ENCODE peak calls at places on chromosomes 1 and 21, in eight cellular contexts. One of them, this sample, is unnamed. For H3K4me1, the result is how much of the 10 kb centered on the place peaks cover.

GRCh38 chr1:244165701-244166100 is 114.6 kb downstream of the ZBTB18 start:
- DNase-seq in RWPE2: no peak
- DNase-seq in ascending aorta: no peak
- DNase-seq in K562: no peak
- DNase-seq in naive thymus-derived CD4-positive, alpha-beta T cell: no peak
- DNase-seq in aorta: no peak
- DNase-seq in CD8-positive, alpha-beta memory T cell: no peak
- DNase-seq in HCT116: no peak
- DNase-seq in this sample: no peak

GRCh38 chr21:15309022-15309590 is 244.3 kb upstream of the NRIP1 start:
- DNase-seq in RWPE2: no peak
- DNase-seq in ascending aorta: no peak
- DNase-seq in K562: no peak
- DNase-seq in naive thymus-derived CD4-positive, alpha-beta T cell: no peak
- DNase-seq in aorta: no peak
- DNase-seq in CD8-positive, alpha-beta memory T cell: no peak
- DNase-seq in HCT116: no peak
- DNase-seq in this sample: no peak

GRCh38 chr1:114011796-114012195 is 32.5 kb downstream of the OLFML3 start:
- DNase-seq in RWPE2: no peak
- DNase-seq in ascending aorta: no peak
- DNase-seq in K562: no peak
- DNase-seq in naive thymus-derived CD4-positive, alpha-beta T cell: no peak
- DNase-seq in aorta: no peak
- DNase-seq in CD8-positive, alpha-beta memory T cell: no peak
- DNase-seq in HCT116: no peak
- DNase-seq in this sample: no peak

GRCh38 chr1:199551967-199552565 is 475.4 kb upstream of the NR5A2 start:
- DNase-seq in RWPE2: no peak
- DNase-seq in ascending aorta: no peak
- DNase-seq in K562: peak
- DNase-seq in naive thymus-derived CD4-positive, alpha-beta T cell: peak
- DNase-seq in aorta: no peak
- DNase-seq in CD8-positive, alpha-beta memory T cell: no peak
- DNase-seq in HCT116: peak
- DNase-seq in this sample: no peak

GRCh38 chr1:92310185-92310597 is 11.3 kb downstream of the RPAP2 start:
- DNase-seq in RWPE2: no peak
- DNase-seq in ascending aorta: no peak
- DNase-seq in K562: no peak
- DNase-seq in naive thymus-derived CD4-positive, alpha-beta T cell: peak
- DNase-seq in aorta: no peak
- DNase-seq in CD8-positive, alpha-beta memory T cell: no peak
- DNase-seq in HCT116: no peak
- DNase-seq in this sample: no peak

GRCh38 chr1:60054374-60054773 is 19.2 kb downstream of the C1orf87 start:
- DNase-seq in RWPE2: no peak
- DNase-seq in ascending aorta: no peak
- DNase-seq in K562: no peak
- DNase-seq in naive thymus-derived CD4-positive, alpha-beta T cell: no peak
- DNase-seq in aorta: no peak
- DNase-seq in CD8-positive, alpha-beta memory T cell: no peak
- DNase-seq in HCT116: no peak
- DNase-seq in this sample: no peak

GRCh38 chr1:116066868-116067563 is 44.2 kb upstream of the MAB21L3 start:
- DNase-seq in RWPE2: no peak
- DNase-seq in ascending aorta: no peak
- DNase-seq in K562: no peak
- DNase-seq in naive thymus-derived CD4-positive, alpha-beta T cell: no peak
- DNase-seq in aorta: no peak
- DNase-seq in CD8-positive, alpha-beta memory T cell: no peak
- DNase-seq in HCT116: no peak
- DNase-seq in this sample: no peak

GRCh38 chr1:30652151-30652915 is 71.1 kb downstream of the MATN1 start:
- DNase-seq in RWPE2: no peak
- DNase-seq in ascending aorta: no peak
- DNase-seq in K562: no peak
- DNase-seq in naive thymus-derived CD4-positive, alpha-beta T cell: no peak
- DNase-seq in aorta: peak
- DNase-seq in CD8-positive, alpha-beta memory T cell: no peak
- DNase-seq in HCT116: no peak
- DNase-seq in this sample: no peak

GRCh38 chr21:32777269-32777668 is 5.7 kb upstream of the PAXBP1 start:
- DNase-seq in RWPE2: no peak
- DNase-seq in ascending aorta: no peak
- DNase-seq in K562: no peak
- DNase-seq in naive thymus-derived CD4-positive, alpha-beta T cell: no peak
- DNase-seq in aorta: no peak
- DNase-seq in CD8-positive, alpha-beta memory T cell: no peak
- DNase-seq in HCT116: no peak
- DNase-seq in this sample: no peak

GRCh38 chr1:54490361-54491248 is 57.4 kb upstream of the ACOT11 start:
- DNase-seq in RWPE2: no peak
- DNase-seq in ascending aorta: no peak
- DNase-seq in K562: peak
- DNase-seq in naive thymus-derived CD4-positive, alpha-beta T cell: no peak
- DNase-seq in aorta: no peak
- DNase-seq in CD8-positive, alpha-beta memory T cell: no peak
- DNase-seq in HCT116: no peak
- DNase-seq in this sample: no peak

GRCh38 chr1:43222876-43223275 is 46.9 kb upstream of the TMEM125 start:
- DNase-seq in RWPE2: no peak
- DNase-seq in ascending aorta: no peak
- DNase-seq in K562: no peak
- DNase-seq in naive thymus-derived CD4-positive, alpha-beta T cell: no peak
- DNase-seq in aorta: no peak
- DNase-seq in CD8-positive, alpha-beta memory T cell: no peak
- DNase-seq in HCT116: no peak
- DNase-seq in this sample: no peak

GRCh38 chr1:164777518-164777917 is 218.5 kb downstream of the PBX1 start:
- DNase-seq in RWPE2: no peak
- DNase-seq in ascending aorta: no peak
- DNase-seq in K562: no peak
- DNase-seq in naive thymus-derived CD4-positive, alpha-beta T cell: no peak
- DNase-seq in aorta: no peak
- DNase-seq in CD8-positive, alpha-beta memory T cell: no peak
- DNase-seq in HCT116: no peak
- DNase-seq in this sample: no peak

GRCh38 chr1:217921126-217921900 is 290.2 kb downstream of the SPATA17 start:
- DNase-seq in RWPE2: no peak
- DNase-seq in ascending aorta: no peak
- DNase-seq in K562: no peak
- DNase-seq in naive thymus-derived CD4-positive, alpha-beta T cell: no peak
- DNase-seq in aorta: no peak
- DNase-seq in CD8-positive, alpha-beta memory T cell: no peak
- DNase-seq in HCT116: no peak
- DNase-seq in this sample: no peak

GRCh38 chr1:239493736-239494285 is 107.4 kb downstream of the CHRM3 start:
- DNase-seq in RWPE2: no peak
- DNase-seq in ascending aorta: no peak
- DNase-seq in K562: no peak
- DNase-seq in naive thymus-derived CD4-positive, alpha-beta T cell: no peak
- DNase-seq in aorta: no peak
- DNase-seq in CD8-positive, alpha-beta memory T cell: no peak
- DNase-seq in HCT116: no peak
- DNase-seq in this sample: no peak

GRCh38 chr21:38950388-38951094 is 144.8 kb downstream of the ETS2 start:
- DNase-seq in RWPE2: no peak
- DNase-seq in ascending aorta: no peak
- DNase-seq in K562: no peak
- DNase-seq in naive thymus-derived CD4-positive, alpha-beta T cell: no peak
- DNase-seq in aorta: no peak
- DNase-seq in CD8-positive, alpha-beta memory T cell: no peak
- DNase-seq in HCT116: no peak
- DNase-seq in this sample: no peak

GRCh38 chr1:162168935-162169545 is 99.5 kb downstream of the NOS1AP start:
- DNase-seq in RWPE2: no peak
- DNase-seq in ascending aorta: no peak
- DNase-seq in K562: no peak
- DNase-seq in naive thymus-derived CD4-positive, alpha-beta T cell: no peak
- DNase-seq in aorta: no peak
- DNase-seq in CD8-positive, alpha-beta memory T cell: no peak
- DNase-seq in HCT116: no peak
- DNase-seq in this sample: no peak

GRCh38 chr1:23478896-23479790 is 4.8 kb downstream of the ASAP3 start:
- DNase-seq in RWPE2: no peak
- DNase-seq in ascending aorta: peak
- DNase-seq in K562: peak
- DNase-seq in naive thymus-derived CD4-positive, alpha-beta T cell: no peak
- DNase-seq in aorta: peak
- DNase-seq in CD8-positive, alpha-beta memory T cell: no peak
- DNase-seq in HCT116: no peak
- DNase-seq in this sample: no peak

GRCh38 chr1:23481904-23482303 is 2.1 kb downstream of the ASAP3 start:
- DNase-seq in RWPE2: no peak
- DNase-seq in ascending aorta: no peak
- DNase-seq in K562: no peak
- DNase-seq in naive thymus-derived CD4-positive, alpha-beta T cell: no peak
- DNase-seq in aorta: no peak
- DNase-seq in CD8-positive, alpha-beta memory T cell: no peak
- DNase-seq in HCT116: no peak
- DNase-seq in this sample: no peak

GRCh38 chr1:23481026-23481597 is 2.9 kb downstream of the ASAP3 start:
- DNase-seq in RWPE2: no peak
- DNase-seq in ascending aorta: no peak
- DNase-seq in K562: no peak
- DNase-seq in naive thymus-derived CD4-positive, alpha-beta T cell: no peak
- DNase-seq in aorta: no peak
- DNase-seq in CD8-positive, alpha-beta memory T cell: no peak
- DNase-seq in HCT116: no peak
- DNase-seq in this sample: no peak

GRCh38 chr1:23477359-23478144 is 6.4 kb downstream of the ASAP3 start:
- DNase-seq in RWPE2: peak
- DNase-seq in ascending aorta: no peak
- DNase-seq in K562: no peak
- DNase-seq in naive thymus-derived CD4-positive, alpha-beta T cell: no peak
- DNase-seq in aorta: no peak
- DNase-seq in CD8-positive, alpha-beta memory T cell: no peak
- DNase-seq in HCT116: no peak
- DNase-seq in this sample: no peak

GRCh38 chr1:23480187-23481025 is 3.6 kb downstream of the ASAP3 start:
- DNase-seq in RWPE2: no peak
- DNase-seq in ascending aorta: no peak
- DNase-seq in K562: no peak
- DNase-seq in naive thymus-derived CD4-positive, alpha-beta T cell: no peak
- DNase-seq in aorta: no peak
- DNase-seq in CD8-positive, alpha-beta memory T cell: no peak
- DNase-seq in HCT116: no peak
- DNase-seq in this sample: no peak
- H3K4me1 ChIP-seq in RWPE2: under half
- H3K4me1 ChIP-seq in ascending aorta: under half
- H3K4me1 ChIP-seq in K562: under half
- H3K4me1 ChIP-seq in naive thymus-derived CD4-positive, alpha-beta T cell: under half
- H3K4me1 ChIP-seq in aorta: under half
- H3K4me1 ChIP-seq in CD8-positive, alpha-beta memory T cell: under half
- H3K4me1 ChIP-seq in HCT116: under half
- H3K4me1 ChIP-seq in this sample: under half

DNA sequence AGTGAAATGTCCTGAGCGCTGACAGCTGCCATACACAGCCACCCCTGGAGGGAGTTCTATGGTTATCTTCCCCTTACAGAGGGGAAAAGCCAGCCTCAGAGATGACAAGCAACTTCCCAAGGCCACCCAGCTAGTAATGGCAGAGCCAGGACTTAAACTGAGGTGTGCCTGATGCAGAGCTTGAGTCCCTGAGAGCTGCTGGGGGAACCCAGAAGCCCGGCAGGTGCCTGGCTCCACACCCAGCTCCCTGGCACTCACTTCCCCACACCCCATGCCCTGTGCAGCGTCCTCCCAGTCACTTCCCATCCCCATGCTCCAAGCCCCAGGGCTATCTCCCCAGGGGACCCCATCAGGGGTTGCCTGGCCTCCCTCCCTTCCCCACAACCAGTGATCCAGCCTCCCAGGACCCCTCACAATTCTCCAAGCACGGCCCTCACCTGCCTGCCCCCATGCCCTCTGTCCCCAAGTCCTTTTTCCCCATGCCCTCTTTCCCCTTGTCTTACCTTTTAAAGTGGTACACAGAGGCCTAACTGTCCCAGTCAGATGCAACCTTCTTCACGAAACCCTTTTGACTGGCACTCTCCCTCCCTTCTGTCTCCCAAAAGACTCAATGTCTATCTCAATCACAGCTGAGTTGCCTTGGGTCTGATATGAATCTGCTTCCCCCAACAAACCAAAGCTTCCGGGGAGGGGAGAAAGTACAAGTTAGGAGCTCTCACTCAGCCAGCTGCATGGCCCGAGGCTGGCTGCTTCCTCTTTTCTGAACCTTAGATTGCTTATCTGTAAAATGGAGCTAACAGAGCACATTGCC is 39.8 kb upstream of the LRP8 start:
- DNase-seq in RWPE2: peak
- DNase-seq in ascending aorta: no peak
- DNase-seq in K562: peak
- DNase-seq in naive thymus-derived CD4-positive, alpha-beta T cell: peak
- DNase-seq in aorta: peak
- DNase-seq in CD8-positive, alpha-beta memory T cell: peak
- DNase-seq in HCT116: no peak
- DNase-seq in this sample: no peak
- H3K4me3 ChIP-seq in RWPE2: no peak
- H3K4me3 ChIP-seq in ascending aorta: no peak
- H3K4me3 ChIP-seq in K562: no peak
- H3K4me3 ChIP-seq in naive thymus-derived CD4-positive, alpha-beta T cell: peak
- H3K4me3 ChIP-seq in aorta: no peak
- H3K4me3 ChIP-seq in CD8-positive, alpha-beta memory T cell: peak
- H3K4me3 ChIP-seq in HCT116: no peak
- H3K4me3 ChIP-seq in this sample: peak

GRCh38 chr1:12461764-12462163 is 156.2 kb downstream of the DHRS3 start:
- DNase-seq in RWPE2: no peak
- DNase-seq in ascending aorta: no peak
- DNase-seq in K562: no peak
- DNase-seq in naive thymus-derived CD4-positive, alpha-beta T cell: no peak
- DNase-seq in aorta: no peak
- DNase-seq in CD8-positive, alpha-beta memory T cell: no peak
- DNase-seq in HCT116: no peak
- DNase-seq in this sample: no peak
- H3K4me1 ChIP-seq in RWPE2: under half
- H3K4me1 ChIP-seq in ascending aorta: half or more
- H3K4me1 ChIP-seq in K562: half or more
- H3K4me1 ChIP-seq in naive thymus-derived CD4-positive, alpha-beta T cell: under half
- H3K4me1 ChIP-seq in aorta: under half
- H3K4me1 ChIP-seq in CD8-positive, alpha-beta memory T cell: under half
- H3K4me1 ChIP-seq in HCT116: under half
- H3K4me1 ChIP-seq in this sample: under half

GRCh38 chr1:111895456-111895855 is 94.0 kb downstream of the KCND3 start:
- DNase-seq in RWPE2: no peak
- DNase-seq in ascending aorta: no peak
- DNase-seq in K562: no peak
- DNase-seq in naive thymus-derived CD4-positive, alpha-beta T cell: no peak
- DNase-seq in aorta: no peak
- DNase-seq in CD8-positive, alpha-beta memory T cell: no peak
- DNase-seq in HCT116: no peak
- DNase-seq in this sample: no peak
- H3K4me3 ChIP-seq in RWPE2: no peak
- H3K4me3 ChIP-seq in ascending aorta: no peak
- H3K4me3 ChIP-seq in K562: no peak
- H3K4me3 ChIP-seq in naive thymus-derived CD4-positive, alpha-beta T cell: no peak
- H3K4me3 ChIP-seq in aorta: no peak
- H3K4me3 ChIP-seq in CD8-positive, alpha-beta memory T cell: no peak
- H3K4me3 ChIP-seq in HCT116: no peak
- H3K4me3 ChIP-seq in this sample: no peak